ENCODE peak calls at places on chromosome 1, in nine cellular contexts. O is DND-41; F is effector memory CD8-positive, alpha-beta T cell; M is activated naive CD4-positive, alpha-beta T cell treated with anti-CD3 and anti-CD28 coated beads, Interleukin-2, amount 50 U/mL, for 16 hours; K is HFFc6; V is mucosa of gallbladder; H is Caki2; E is lung microvascular endothelial cell; R is fibroblast of gingiva. B is an unnamed sample.

GRCh38 chr1:19597463-19598309 is 46.4 kb upstream of the NBL1 start:
- DNase-seq in O (no peak), E (peak), R (peak), V (peak), H (peak), F (peak), M (no peak), K (no peak), B (no peak)

GRCh38 chr1:91736999-91737615 is 148.8 kb downstream of the TGFBR3 start:
- DNase-seq in R (peak), M (no peak), H (peak), E (peak), F (no peak), K (peak), O (no peak), V (no peak), B (no peak)

GRCh38 chr1:4081806-4082645 is 182.0 kb upstream of the C1orf174 start:
- DNase-seq in R (no peak), K (no peak), O (no peak), V (peak), E (no peak), M (no peak), F (no peak), H (no peak), B (no peak)

GRCh38 chr1:179036844-179037465 is 11.3 kb downstream of the FAM20B start:
- DNase-seq in R (no peak), V (no peak), K (peak), F (no peak), H (peak), M (no peak), E (peak), O (no peak), B (no peak)

GRCh38 chr1:62088439-62088838 is 106.2 kb upstream of the L1TD1 start:
- DNase-seq in H (no peak), K (no peak), R (no peak), M (no peak), F (no peak), O (no peak), V (no peak), E (no peak), B (no peak)

GRCh38 chr1:237732657-237733056 is 158.1 kb downstream of the ZP4 start:
- DNase-seq in E (no peak), R (no peak), H (no peak), V (no peak), O (no peak), M (no peak), F (no peak), K (no peak), B (no peak)

GRCh38 chr1:22736496-22737088 is 26.0 kb downstream of the EPHB2 start:
- DNase-seq in V (no peak), R (no peak), O (no peak), M (no peak), E (no peak), K (no peak), H (no peak), F (no peak), B (no peak)

GRCh38 chr1:24300971-24301370 is 18.2 kb upstream of the GRHL3 start:
- DNase-seq in R (no peak), O (no peak), H (no peak), K (no peak), E (no peak), V (no peak), F (no peak), M (no peak), B (no peak)

GRCh38 chr1:244329591-244330317 is 122.0 kb downstream of the ADSS2 start:
- DNase-seq in M (no peak), V (no peak), H (peak), E (no peak), K (peak), O (no peak), F (no peak), R (peak), B (no peak)

GRCh38 chr1:41661428-41662060 is 177.1 kb upstream of the EDN2 start:
- DNase-seq in O (peak), R (no peak), K (no peak), M (peak), E (peak), H (no peak), F (no peak), V (no peak), B (no peak)

GRCh38 chr1:232034547-232034946 is 408.0 kb downstream of the DISC1 start:
- DNase-seq in F (no peak), K (no peak), V (no peak), O (no peak), R (no peak), H (no peak), E (no peak), M (no peak), B (no peak)

B was measured in natural killer cell treated with Interleukin-12 subunit alpha and Interleukin-12 subunit beta and Interleukin-15 and Interleukin-18, amount 100 ng/mL, for 72 hours.